ENCODE peak calls at places on chromosomes 12 and 14, in six cellular contexts. X, K, O, T, B and N are unnamed samples.

GRCh38 chr12:67630373-67631088 is 18.0 kb upstream of the DYRK2 start:
- DNase-seq in O (peak), T (no peak), B (no peak), K (peak), X (peak), N (peak)

GRCh38 chr12:90331821-90332220 is 623.2 kb downstream of the CCER1 start:
- DNase-seq in X (no peak), B (no peak), K (no peak), O (no peak), T (no peak), N (no peak)

GRCh38 chr12:76085159-76085868 is 829 bp upstream of the NAP1L1 start:
- DNase-seq in T (no peak), K (peak), O (no peak), X (peak), B (no peak), N (peak)

GRCh38 chr12:25972783-25973182 is 14.3 kb downstream of the RASSF8 start:
- DNase-seq in B (no peak), K (no peak), T (no peak), X (peak), O (no peak), N (peak)

GRCh38 chr12:120117961-120118709 is 1.6 kb upstream of the RAB35 start:
- DNase-seq in T (peak), O (no peak), K (no peak), B (no peak), X (peak), N (peak)

GRCh38 chr12:57479376-57480115 is at the start of gene ARHGAP9:
- DNase-seq in B (no peak), X (no peak), O (no peak), K (peak), T (no peak), N (no peak)

GRCh38 chr14:42994001-42994736 is 1387.5 kb downstream of the LRFN5 start:
- DNase-seq in T (peak), K (no peak), X (peak), B (no peak), O (no peak), N (peak)

GRCh38 chr14:23729720-23730387 is 93.7 kb downstream of the DHRS2 start:
- DNase-seq in X (no peak), O (no peak), K (no peak), T (peak), B (no peak), N (no peak)

GRCh38 chr14:79229383-79229875 is 981.9 kb downstream of the DIO2 start:
- DNase-seq in K (no peak), T (no peak), B (no peak), X (no peak), O (no peak), N (no peak)

GRCh38 chr12:202081-202731 is 11.8 kb downstream of the SLC6A12 start:
- DNase-seq in T (no peak), K (no peak), O (no peak), B (no peak), X (no peak), N (no peak)

GRCh38 chr12:18819471-18819870 is 81.6 kb downstream of the CAPZA3 start:
- DNase-seq in T (no peak), X (no peak), O (no peak), B (no peak), K (no peak), N (no peak)

GRCh38 chr12:48601013-48601756 is 31.3 kb upstream of the LALBA start:
- DNase-seq in O (no peak), K (no peak), B (no peak), X (peak), T (no peak), N (no peak)

GRCh38 chr14:30610719-30611388 is 11.3 kb upstream of the SCFD1 start:
- DNase-seq in T (peak), O (no peak), X (peak), B (no peak), K (peak), N (peak)

GRCh38 chr12:38850463-38850862 is 54.9 kb downstream of the CPNE8 start:
- DNase-seq in X (peak), B (no peak), O (no peak), T (no peak), K (no peak), N (no peak)

GRCh38 chr12:51862947-51863346 is 14.4 kb upstream of the FIGNL2 start:
- DNase-seq in O (no peak), K (no peak), X (no peak), B (peak), T (no peak), N (no peak)

GRCh38 chr12:82963961-82964360 is 277.3 kb downstream of the TMTC2 start:
- DNase-seq in B (no peak), O (no peak), T (no peak), X (no peak), K (no peak), N (peak)
- TF ChIP-seq CTCF in B (no peak), O (no peak), T (no peak), X (no peak), K (no peak), N (no peak)

DNA sequence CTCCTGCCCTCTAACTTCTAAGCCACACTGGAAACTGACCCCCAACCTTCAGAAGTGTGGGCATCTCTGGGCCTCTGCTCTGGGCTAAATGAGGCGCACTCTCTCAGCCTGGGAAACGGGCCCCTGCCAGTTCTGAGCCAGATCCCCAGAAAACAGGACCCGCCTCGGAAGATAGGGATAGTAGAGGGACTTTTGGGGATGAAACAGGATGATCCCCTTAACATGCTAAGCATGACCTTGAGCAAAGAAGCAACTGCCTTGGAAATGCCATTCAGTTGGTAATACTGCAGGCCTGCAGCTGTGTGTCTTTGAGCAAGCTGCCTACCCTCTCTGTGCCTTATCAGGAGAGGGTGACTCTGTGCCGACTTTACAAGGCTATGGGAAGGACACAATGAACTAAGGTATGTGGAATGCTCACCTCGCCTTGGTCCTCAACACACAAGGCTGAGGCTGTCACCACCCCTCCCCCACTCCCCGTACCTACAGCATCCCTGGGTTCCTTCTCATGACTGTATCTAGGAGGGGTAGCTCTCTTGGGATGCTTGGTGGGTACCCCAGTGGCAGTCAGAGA is 54.0 kb downstream of the NCOR2 start:
- DNase-seq in O (no peak), X (no peak), B (no peak), K (no peak), T (no peak), N (no peak)
- H3K4me3 ChIP-seq in O (no peak), X (no peak), B (no peak), K (no peak), T (no peak), N (no peak)

GRCh38 chr14:104730504-104730903 is 6.5 kb downstream of the ADSS1 start:
- DNase-seq in B (no peak), O (no peak), X (no peak), T (no peak), K (no peak), N (no peak)

GRCh38 chr14:104731925-104732294 is 7.9 kb downstream of the ADSS1 start:
- DNase-seq in T (no peak), B (no peak), X (no peak), O (peak), K (no peak), N (no peak)

GRCh38 chr14:104732355-104732804 is 8.4 kb downstream of the ADSS1 start:
- DNase-seq in B (peak), O (peak), X (peak), K (no peak), T (peak), N (no peak)

GRCh38 chr14:104729835-104730181 is 5.8 kb downstream of the ADSS1 start:
- DNase-seq in B (no peak), O (no peak), K (no peak), X (no peak), T (no peak), N (no peak)

DNA sequence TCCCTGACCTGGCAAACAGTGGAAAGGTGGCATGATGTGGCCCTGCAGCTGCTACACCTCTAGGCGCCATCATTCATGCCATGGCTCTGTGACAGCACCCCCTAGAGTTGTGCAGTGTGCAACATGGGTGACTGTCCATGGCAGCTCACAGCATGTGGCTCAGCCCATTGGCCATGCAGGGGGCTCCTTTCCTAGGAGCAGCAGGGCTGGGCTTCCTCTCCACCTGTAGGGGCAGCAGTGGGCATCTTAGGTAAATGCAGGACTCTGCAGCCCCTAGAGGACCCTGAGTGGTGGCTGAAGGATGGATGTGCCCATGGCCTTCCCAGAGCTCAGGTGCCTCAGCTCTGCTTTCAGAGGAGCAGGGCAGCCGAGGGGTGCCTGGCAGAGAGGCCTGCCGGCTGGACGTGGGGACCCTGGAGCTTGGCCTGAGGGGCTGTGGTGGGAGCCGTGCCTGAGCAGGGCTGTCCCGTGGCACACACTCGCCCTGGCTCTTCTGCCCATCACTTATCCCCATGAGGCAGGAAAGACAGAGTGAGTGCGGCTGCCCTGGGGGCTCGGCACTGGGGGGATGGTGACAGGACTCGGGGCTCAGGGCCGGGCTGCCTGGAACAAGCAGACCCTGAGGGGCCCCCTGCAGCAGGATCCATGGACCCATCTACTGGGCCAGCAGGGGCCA is 7.4 kb downstream of the ADSS1 start:
- DNase-seq in O (peak), T (peak), K (no peak), X (no peak), B (no peak), N (no peak)
- TF ChIP-seq CTCF in O (no peak), T (peak), K (no peak), X (peak), B (peak), N (peak)

GRCh38 chr14:81169711-81170103 is 51.1 kb downstream of the GTF2A1 start:
- DNase-seq in O (peak), B (peak), X (peak), K (no peak), T (no peak), N (no peak)

GRCh38 chr14:81170829-81171195 is 49.9 kb downstream of the GTF2A1 start:
- DNase-seq in X (no peak), O (no peak), K (no peak), B (no peak), T (no peak), N (no peak)

GRCh38 chr14:81172353-81172752 is 48.4 kb downstream of the GTF2A1 start:
- DNase-seq in K (no peak), B (no peak), T (no peak), X (no peak), O (no peak), N (no peak)

GRCh38 chr14:81170104-81170828 is 50.5 kb downstream of the GTF2A1 start:
- DNase-seq in T (peak), K (peak), X (peak), B (peak), O (peak), N (peak)

GRCh38 chr14:81169267-81169666 is 51.5 kb downstream of the GTF2A1 start:
- DNase-seq in O (no peak), X (no peak), T (no peak), K (no peak), B (no peak), N (no peak)
- H3K4me3 ChIP-seq in O (peak), X (no peak), T (peak), K (peak), B (peak), N (no peak)

DNA sequence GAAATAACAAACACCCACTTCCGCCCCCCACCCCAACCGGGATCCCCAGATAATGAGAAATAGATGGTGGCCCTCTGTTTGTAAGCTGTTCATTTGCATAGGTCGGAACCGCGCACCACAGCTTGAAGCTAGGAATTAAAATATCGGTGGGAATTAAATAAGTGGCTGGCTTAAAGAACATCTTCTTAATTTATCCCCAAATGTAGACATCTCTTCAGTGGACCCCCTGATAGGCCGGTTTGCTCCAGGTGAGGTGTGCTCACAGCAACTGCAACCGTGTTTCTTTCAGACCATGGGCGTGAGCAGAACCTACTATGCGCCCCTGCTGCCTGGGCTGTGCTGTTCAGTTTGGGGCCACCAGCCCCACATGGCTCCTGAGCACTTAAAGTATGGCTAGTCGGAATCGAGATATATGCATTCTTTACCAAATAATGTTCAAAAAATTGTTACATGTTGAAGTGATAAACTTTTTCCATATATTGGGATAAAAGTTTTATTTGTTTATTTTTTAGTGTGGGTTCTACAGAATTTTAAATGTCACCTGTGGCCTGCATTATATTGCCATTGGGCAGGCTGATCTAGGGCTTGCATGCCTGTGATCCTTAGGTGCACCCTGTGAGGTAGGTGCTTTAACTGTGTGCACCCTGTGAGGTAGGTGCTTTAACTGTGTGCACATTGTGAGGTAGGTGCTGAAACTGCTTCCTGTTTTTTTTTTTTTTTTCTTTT is 821 bp upstream of the DICER1 start:
- DNase-seq in X (no peak), T (peak), K (no peak), B (no peak), O (no peak), N (no peak)
- TF ChIP-seq CTCF in X (no peak), T (no peak), K (no peak), B (no peak), O (no peak), N (no peak)

DNA sequence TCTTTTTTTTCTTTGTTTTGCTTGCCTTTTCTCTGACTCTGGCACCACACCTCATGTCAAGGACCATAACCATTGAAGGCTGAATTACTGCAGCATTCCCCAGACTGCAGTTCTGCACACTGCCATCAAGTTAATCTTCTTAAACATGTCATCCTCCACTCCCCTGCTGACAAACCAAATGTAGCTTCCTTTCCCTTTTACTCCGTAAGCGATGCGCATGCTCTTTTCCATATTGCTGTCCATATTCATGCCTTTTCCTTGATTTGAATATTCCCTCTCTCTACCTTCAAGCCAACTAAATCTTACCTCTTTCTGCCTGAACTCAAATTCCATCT is 13.6 kb downstream of the GPX2 start:
- DNase-seq in B (no peak), O (no peak), K (no peak), T (no peak), X (no peak), N (no peak)
- H3K4me3 ChIP-seq in B (no peak), O (no peak), K (peak), T (no peak), X (no peak), N (no peak)

GRCh38 chr12:106709068-106709511 is 65.4 kb upstream of the RIC8B start:
- DNase-seq in T (peak), K (no peak), O (no peak), B (no peak), X (no peak), N (no peak)
- TF ChIP-seq CTCF in T (no peak), K (no peak), O (no peak), B (no peak), X (no peak), N (no peak)

GRCh38 chr12:24027352-24027751 is 77.9 kb upstream of the SOX5 start:
- DNase-seq in K (no peak), T (no peak), O (no peak), X (no peak), B (no peak), N (no peak)
- H3K4me3 ChIP-seq in K (no peak), T (no peak), O (no peak), X (no peak), B (no peak), N (no peak)

GRCh38 chr14:74549588-74549987 is 56.0 kb downstream of the ISCA2 start:
- DNase-seq in K (no peak), B (peak), O (no peak), T (no peak), X (peak), N (no peak)
- TF ChIP-seq CTCF in K (no peak), B (no peak), O (no peak), T (peak), X (peak), N (peak)

GRCh38 chr14:21382095-21382494 is 1.7 kb downstream of the SUPT16H start:
- DNase-seq in B (no peak), T (no peak), K (no peak), X (no peak), O (no peak), N (no peak)
- H3K4me3 ChIP-seq in B (no peak), T (peak), K (no peak), X (no peak), O (no peak), N (no peak)